ENCODE peak calls at places on chromosomes 6 and 20, in nine cellular contexts. M is ovary; E is gastrocnemius medialis; Q is GM23248; A is tibial nerve; U is right cardiac atrium; I is CD8-positive, alpha-beta T cell; Y is PC-3; P is CD4-positive, alpha-beta memory T cell. O is an unnamed sample. For H3K4me1, the result is how much of the 10 kb centered on the place peaks cover.

GRCh38 chr6:1739220-1739619 is 129.5 kb downstream of the FOXC1 start:
- DNase-seq in I (no peak), Y (no peak), M (no peak), Q (no peak), A (no peak), P (no peak), E (no peak), U (no peak), O (no peak)

GRCh38 chr20:3105256-3106137 is 21.0 kb upstream of the AVP start:
- DNase-seq in Q (no peak), P (no peak), E (no peak), M (no peak), I (no peak), A (no peak), Y (no peak), U (no peak), O (no peak)

GRCh38 chr20:25063546-25063945 is 5.6 kb upstream of the ACSS1 start:
- DNase-seq in Q (no peak), A (no peak), E (no peak), M (no peak), U (no peak), P (no peak), I (no peak), Y (no peak), O (no peak)

GRCh38 chr6:148738939-148739821 is 7.7 kb upstream of the UST start:
- DNase-seq in I (no peak), Y (no peak), P (no peak), M (no peak), E (no peak), Q (peak), U (no peak), A (no peak), O (no peak)

GRCh38 chr6:2800552-2801316 is 35.5 kb downstream of the WRNIP1 start:
- DNase-seq in P (no peak), U (no peak), E (no peak), Y (no peak), Q (no peak), A (no peak), M (no peak), I (no peak), O (no peak)

GRCh38 chr6:113031591-113031990 is 684.5 kb downstream of the RFPL4B start:
- DNase-seq in E (no peak), Y (no peak), I (no peak), A (no peak), P (no peak), U (no peak), Q (peak), M (no peak), O (peak)

GRCh38 chr6:42532038-42532669 is 31.7 kb upstream of the UBR2 start:
- DNase-seq in Y (peak), I (no peak), M (no peak), Q (peak), U (no peak), P (peak), A (peak), E (no peak), O (peak)

GRCh38 chr6:53439556-53439955 is 90.8 kb upstream of the ELOVL5 start:
- DNase-seq in U (no peak), I (no peak), Y (peak), Q (peak), P (no peak), E (no peak), A (peak), M (no peak), O (no peak)

GRCh38 chr6:132598473-132598872 is 8.9 kb upstream of the TAAR5 start:
- DNase-seq in E (no peak), U (no peak), A (no peak), Q (peak), P (no peak), Y (peak), M (no peak), I (no peak), O (peak)

GRCh38 chr6:125273965-125274364 is 27.8 kb downstream of the HDDC2 start:
- DNase-seq in U (no peak), Q (peak), M (no peak), P (no peak), Y (peak), I (no peak), A (no peak), E (peak), O (no peak)

GRCh38 chr20:33674294-33675126 is at the start of gene NECAB3:
- DNase-seq in A (peak), I (peak), Y (peak), Q (peak), E (peak), P (peak), U (peak), M (peak), O (peak)

GRCh38 chr20:4545526-4545925 is 176.2 kb upstream of the PRND start:
- DNase-seq in Y (no peak), M (no peak), U (no peak), Q (no peak), E (no peak), A (no peak), I (no peak), P (no peak), O (peak)

GRCh38 chr6:136710877-136711552 is 81.3 kb downstream of the MAP3K5 start:
- DNase-seq in I (no peak), E (no peak), A (no peak), Y (no peak), M (no peak), P (no peak), U (no peak), Q (no peak), O (no peak)

GRCh38 chr20:9945406-9945805 is 89.4 kb upstream of the ANKEF1 start:
- DNase-seq in E (no peak), P (no peak), U (no peak), M (no peak), A (no peak), Q (peak), Y (peak), I (no peak), O (no peak)

GRCh38 chr6:1574895-1575212 is 34.9 kb upstream of the FOXC1 start:
- DNase-seq in Q (no peak), P (no peak), U (no peak), E (no peak), Y (no peak), A (no peak), I (no peak), M (no peak), O (no peak)

GRCh38 chr6:3460253-3460652 is 3.4 kb upstream of the SLC22A23 start:
- DNase-seq in A (no peak), E (no peak), P (no peak), M (no peak), I (no peak), Y (no peak), U (no peak), Q (no peak), O (no peak)

GRCh38 chr6:37029249-37029959 is 23.9 kb downstream of the FGD2 start:
- DNase-seq in E (peak), P (peak), Q (peak), A (peak), M (peak), I (peak), U (peak), Y (peak), O (peak)

GRCh38 chr6:140256213-140256612 is 881.8 kb upstream of the CITED2 start:
- DNase-seq in E (no peak), I (no peak), P (no peak), A (no peak), Y (no peak), U (no peak), M (no peak), Q (no peak), O (no peak)

GRCh38 chr6:84588697-84589080 is 175.7 kb downstream of the TBX18 start:
- DNase-seq in P (no peak), U (no peak), A (no peak), M (no peak), I (no peak), Y (no peak), E (no peak), Q (no peak), O (no peak)

GRCh38 chr6:13716955-13717295 is 5.3 kb upstream of the RANBP9 start:
- DNase-seq in Y (no peak), M (no peak), E (no peak), Q (no peak), U (peak), I (no peak), A (no peak), P (no peak), O (no peak)

GRCh38 chr20:51442602-51443001 is 99.9 kb downstream of the NFATC2 start:
- DNase-seq in E (no peak), U (no peak), I (no peak), Y (no peak), P (no peak), M (no peak), Q (no peak), A (no peak), O (no peak)

GRCh38 chr20:34663213-34663943 is 13.5 kb downstream of the PIGU start:
- DNase-seq in A (no peak), U (no peak), I (no peak), Q (no peak), Y (no peak), P (no peak), E (no peak), M (no peak), O (no peak)

GRCh38 chr20:49237531-49237930 is 18.3 kb downstream of the DDX27 start:
- DNase-seq in Y (no peak), M (no peak), I (no peak), Q (no peak), U (no peak), P (no peak), A (no peak), E (no peak), O (no peak)

GRCh38 chr6:116398366-116399005 is 27.7 kb downstream of the DSE start:
- DNase-seq in Q (peak), E (no peak), M (no peak), P (no peak), A (no peak), U (no peak), Y (peak), I (no peak), O (peak)

GRCh38 chr6:79385333-79385732 is 150.9 kb upstream of the HMGN3 start:
- DNase-seq in U (no peak), P (no peak), Q (no peak), Y (peak), I (no peak), E (no peak), M (no peak), A (no peak), O (no peak)

GRCh38 chr6:5155901-5156300 is 70.8 kb downstream of the PPP1R3G start:
- DNase-seq in M (no peak), Y (no peak), E (no peak), Q (no peak), U (no peak), A (no peak), P (no peak), I (no peak), O (peak)

GRCh38 chr6:39599341-39599740 is 125.9 kb downstream of the KIF6 start:
- DNase-seq in Q (peak), I (no peak), A (no peak), Y (no peak), M (no peak), U (no peak), P (no peak), E (no peak), O (no peak)

GRCh38 chr6:28742668-28743270 is 181.0 kb downstream of the TRIM27 start:
- DNase-seq in A (no peak), U (no peak), I (no peak), M (no peak), P (no peak), E (no peak), Y (peak), Q (peak), O (peak)

GRCh38 chr20:54043044-54043967 is 27.1 kb downstream of the BCAS1 start:
- DNase-seq in P (no peak), E (no peak), U (no peak), A (no peak), Q (peak), M (no peak), I (no peak), Y (peak), O (no peak)

GRCh38 chr6:33410711-33411631 is at the start of gene PHF1:
- DNase-seq in Q (peak), U (peak), A (peak), M (peak), E (peak), P (no peak), Y (no peak), I (peak), O (peak)

DNA sequence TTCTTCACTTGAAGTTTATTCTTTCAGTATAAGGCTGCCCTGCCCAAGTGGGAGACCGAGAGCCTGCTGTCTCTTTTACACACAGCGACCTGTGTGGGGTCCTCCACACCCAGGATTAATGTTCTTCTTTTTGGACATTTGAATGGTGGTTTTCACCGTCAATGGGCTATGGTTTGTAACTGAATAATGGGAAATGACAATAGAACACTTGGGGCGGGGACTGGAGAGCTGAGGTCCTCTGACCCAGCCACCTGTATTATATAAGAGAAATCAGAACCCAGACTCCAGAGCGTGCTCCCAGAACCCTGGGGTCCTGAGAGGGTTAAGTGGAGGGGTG is 117.0 kb upstream of the ARMC2 start:
- DNase-seq in U (no peak), A (no peak), M (no peak), Y (no peak), I (no peak), Q (no peak), E (no peak), P (no peak), O (no peak)
- H3K4me1 ChIP-seq in U (under half), A (under half), M (under half), Y (under half), I (under half), Q (under half), E (under half), P (under half), O (under half)

DNA sequence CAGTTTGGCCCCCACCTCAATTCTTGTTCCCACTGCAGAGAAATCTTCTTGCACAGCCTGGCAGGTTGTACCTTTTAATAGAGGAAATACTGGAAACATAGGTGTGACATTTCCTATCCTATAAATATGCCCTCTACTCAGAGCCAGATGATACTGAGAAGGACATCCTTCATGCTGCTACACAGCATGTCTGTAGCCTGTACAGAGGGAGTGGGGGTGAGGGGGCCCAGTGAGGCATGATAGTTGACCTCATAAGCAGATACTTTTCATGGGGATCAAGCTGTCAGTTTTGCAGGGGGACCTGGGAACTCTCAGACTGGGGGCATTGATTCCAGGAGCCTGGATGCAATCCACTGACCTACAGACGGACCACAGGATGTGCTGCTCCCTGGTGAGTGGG is 96.2 kb upstream of the TOP1 start:
- DNase-seq in E (no peak), M (no peak), Q (no peak), Y (no peak), P (no peak), I (no peak), U (no peak), A (no peak), O (no peak)
- H3K27ac ChIP-seq in E (no peak), M (no peak), Q (no peak), Y (no peak), P (no peak), I (no peak), U (no peak), A (no peak), O (no peak)

GRCh38 chr20:31930758-31931157 is 21.1 kb downstream of the PDRG1 start:
- DNase-seq in A (no peak), I (no peak), Q (no peak), U (no peak), E (no peak), P (no peak), M (no peak), Y (no peak), O (no peak)
- H3K4me1 ChIP-seq in A (under half), I (under half), Q (under half), U (under half), E (under half), P (under half), M (under half), Y (under half), O (under half)

GRCh38 chr6:150753404-150754184 is 111.9 kb upstream of the MTHFD1L start:
- DNase-seq in M (no peak), Y (no peak), U (no peak), E (no peak), I (no peak), P (no peak), Q (no peak), A (no peak), O (no peak)

GRCh38 chr6:150751296-150751695 is 114.2 kb upstream of the MTHFD1L start:
- DNase-seq in I (no peak), E (no peak), U (no peak), P (no peak), Y (no peak), A (no peak), Q (peak), M (no peak), O (no peak)

GRCh38 chr6:150755524-150755923 is 110.0 kb upstream of the MTHFD1L start:
- DNase-seq in E (no peak), Y (no peak), P (no peak), U (no peak), Q (no peak), M (no peak), I (no peak), A (no peak), O (no peak)

GRCh38 chr6:150755042-150755441 is 110.5 kb upstream of the MTHFD1L start:
- DNase-seq in E (no peak), Q (no peak), I (no peak), U (no peak), M (no peak), A (no peak), P (no peak), Y (no peak), O (no peak)

DNA sequence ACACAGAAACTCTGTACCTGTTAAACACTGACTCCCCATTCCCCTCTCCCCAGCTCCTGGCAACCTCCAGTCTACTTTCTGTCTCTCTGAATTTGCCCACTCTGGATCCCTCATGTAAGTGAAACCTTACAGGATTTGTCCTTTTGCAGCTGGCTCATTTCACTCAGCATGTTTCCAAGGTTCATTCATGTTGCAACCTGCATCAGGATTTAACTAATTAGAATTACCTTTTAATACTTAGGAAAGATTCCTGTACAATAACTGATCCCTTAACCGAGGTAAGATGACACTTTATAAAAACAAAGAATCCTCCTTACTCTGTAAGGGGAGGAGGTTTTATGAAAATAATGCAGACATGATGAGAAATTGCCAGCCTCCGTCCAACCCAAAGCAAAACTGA is 113.1 kb upstream of the MTHFD1L start:
- DNase-seq in Q (no peak), A (no peak), E (no peak), M (no peak), Y (no peak), U (no peak), I (no peak), P (no peak), O (no peak)
- H3K27ac ChIP-seq in Q (no peak), A (no peak), E (no peak), M (no peak), Y (no peak), U (no peak), I (no peak), P (no peak), O (no peak)

GRCh38 chr6:7131390-7131789 is 23.6 kb downstream of the RREB1 start:
- DNase-seq in Y (no peak), E (no peak), M (no peak), P (no peak), U (no peak), Q (no peak), A (no peak), I (no peak), O (no peak)
- H3K4me1 ChIP-seq in Y (under half), E (half or more), M (under half), P (under half), U (under half), Q (under half), A (under half), I (under half), O (under half)

DNA sequence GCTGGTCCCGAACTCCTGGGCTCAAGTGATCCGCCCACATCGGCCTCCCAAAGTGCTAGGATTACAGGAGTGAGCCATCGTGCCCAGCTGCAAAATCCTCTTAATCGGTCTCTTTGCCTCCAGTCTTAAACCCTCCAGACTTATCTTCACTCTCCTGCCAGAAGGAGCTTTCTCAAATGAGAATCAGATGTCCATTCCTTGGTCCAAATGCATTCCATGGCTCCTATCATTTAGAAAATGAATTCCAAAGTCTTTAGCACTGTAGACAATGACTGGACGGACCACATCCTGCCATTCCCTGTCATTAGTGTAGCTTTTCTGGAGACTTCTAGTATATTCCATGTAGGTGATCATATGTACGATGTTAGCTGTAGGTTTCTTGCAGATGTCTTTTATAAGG is 141.9 kb downstream of the ID4 start:
- DNase-seq in P (no peak), U (no peak), Y (no peak), A (no peak), Q (peak), M (no peak), I (no peak), E (no peak), O (no peak)
- H3K27ac ChIP-seq in P (no peak), U (no peak), Y (no peak), A (no peak), Q (no peak), M (no peak), I (no peak), E (no peak), O (no peak)

GRCh38 chr6:142848969-142849368 is 96.0 kb downstream of the HIVEP2 start:
- DNase-seq in M (no peak), A (no peak), Y (no peak), Q (no peak), I (no peak), U (no peak), P (no peak), E (no peak), O (no peak)
- H3K4me1 ChIP-seq in M (under half), A (half or more), Y (half or more), Q (half or more), I (half or more), U (under half), P (half or more), E (half or more), O (under half)

O was measured in cardiac muscle cell.